ENCODE peak calls at places on chromosomes 2 and 18, in five cellular contexts. One of them, this sample, is unnamed.

GRCh38 chr2:158518083-158518482 is 61.3 kb downstream of the PKP4 start:
- DNase-seq in cardiac muscle cell: peak; percentile 71
- DNase-seq in tibial artery: no peak
- DNase-seq in uterus: peak; percentile 25
- DNase-seq in prostate gland: no peak
- DNase-seq in this sample: no peak

GRCh38 chr2:240462073-240462703 is 26.7 kb downstream of the GPC1 start:
- DNase-seq in cardiac muscle cell: no peak
- DNase-seq in tibial artery: peak; percentile 68
- DNase-seq in uterus: peak; percentile 12
- DNase-seq in prostate gland: peak; percentile 3
- DNase-seq in this sample: peak; percentile 8

GRCh38 chr2:56285224-56285623 is 101.4 kb downstream of the CCDC85A start:
- DNase-seq in uterus: no peak
- DNase-seq in prostate gland: no peak
- DNase-seq in cardiac muscle cell: no peak
- DNase-seq in tibial artery: no peak
- DNase-seq in this sample: no peak

GRCh38 chr18:59484796-59485328 is 125.8 kb upstream of the LMAN1 start:
- DNase-seq in tibial artery: no peak
- DNase-seq in prostate gland: no peak
- DNase-seq in cardiac muscle cell: peak; percentile 87
- DNase-seq in uterus: no peak
- DNase-seq in this sample: no peak

GRCh38 chr18:51857989-51858388 is 482.0 kb upstream of the DCC start:
- DNase-seq in prostate gland: no peak
- DNase-seq in tibial artery: no peak
- DNase-seq in uterus: no peak
- DNase-seq in cardiac muscle cell: no peak
- DNase-seq in this sample: peak; percentile 52

GRCh38 chr18:60684843-60685513 is 312.4 kb upstream of the MC4R start:
- DNase-seq in tibial artery: no peak
- DNase-seq in prostate gland: no peak
- DNase-seq in uterus: no peak
- DNase-seq in cardiac muscle cell: peak; percentile 45
- DNase-seq in this sample: no peak

GRCh38 chr2:31033032-31033431 is 105.2 kb downstream of the GALNT14 start:
- DNase-seq in prostate gland: no peak
- DNase-seq in cardiac muscle cell: no peak
- DNase-seq in tibial artery: no peak
- DNase-seq in uterus: no peak
- DNase-seq in this sample: no peak

GRCh38 chr2:8542381-8543064 is 139.3 kb upstream of the ID2 start:
- DNase-seq in cardiac muscle cell: no peak
- DNase-seq in tibial artery: peak; percentile 57
- DNase-seq in prostate gland: no peak
- DNase-seq in uterus: no peak
- DNase-seq in this sample: no peak

GRCh38 chr2:222656544-222657446 is 903 bp upstream of the FARSB start:
- DNase-seq in cardiac muscle cell: peak; percentile 6
- DNase-seq in uterus: no peak
- DNase-seq in tibial artery: no peak
- DNase-seq in prostate gland: no peak
- DNase-seq in this sample: no peak

GRCh38 chr2:53711271-53711780 is 56.3 kb upstream of the CHAC2 start:
- DNase-seq in uterus: no peak
- DNase-seq in cardiac muscle cell: no peak
- DNase-seq in tibial artery: no peak
- DNase-seq in prostate gland: no peak
- DNase-seq in this sample: no peak

GRCh38 chr18:23189768-23190661 is 54.7 kb downstream of the CABLES1 start:
- DNase-seq in uterus: no peak
- DNase-seq in cardiac muscle cell: no peak
- DNase-seq in prostate gland: no peak
- DNase-seq in tibial artery: no peak
- DNase-seq in this sample: no peak

GRCh38 chr18:9348079-9348671 is 13.6 kb downstream of the TWSG1 start:
- DNase-seq in cardiac muscle cell: peak; percentile 59
- DNase-seq in uterus: no peak
- DNase-seq in prostate gland: no peak
- DNase-seq in tibial artery: no peak
- DNase-seq in this sample: no peak

GRCh38 chr2:32798841-32799240 is 147.9 kb upstream of the LTBP1 start:
- DNase-seq in cardiac muscle cell: no peak
- DNase-seq in uterus: no peak
- DNase-seq in prostate gland: no peak
- DNase-seq in tibial artery: no peak
- DNase-seq in this sample: no peak

GRCh38 chr2:32235315-32235714 is 29.4 kb downstream of the NLRC4 start:
- DNase-seq in tibial artery: no peak
- DNase-seq in prostate gland: peak; percentile 64
- DNase-seq in cardiac muscle cell: peak; percentile 15
- DNase-seq in uterus: no peak
- DNase-seq in this sample: no peak

GRCh38 chr18:46199515-46200147 is 95.4 kb downstream of the HAUS1 start:
- DNase-seq in prostate gland: peak; percentile 4
- DNase-seq in tibial artery: no peak
- DNase-seq in cardiac muscle cell: peak; percentile 54
- DNase-seq in uterus: no peak
- DNase-seq in this sample: no peak

GRCh38 chr2:96090181-96090500 is 26.2 kb downstream of the ADRA2B start:
- DNase-seq in prostate gland: no peak
- DNase-seq in uterus: no peak
- DNase-seq in cardiac muscle cell: no peak
- DNase-seq in tibial artery: no peak
- DNase-seq in this sample: peak; percentile 58

GRCh38 chr2:149826471-149827125 is 239.0 kb upstream of the MMADHC start:
- DNase-seq in uterus: no peak
- DNase-seq in cardiac muscle cell: peak; percentile 35
- DNase-seq in prostate gland: no peak
- DNase-seq in tibial artery: no peak
- DNase-seq in this sample: no peak

GRCh38 chr2:230814616-230815015 is 50.1 kb upstream of the ITM2C start:
- DNase-seq in cardiac muscle cell: peak; percentile 57
- DNase-seq in prostate gland: no peak
- DNase-seq in uterus: no peak
- DNase-seq in tibial artery: no peak
- DNase-seq in this sample: no peak

GRCh38 chr2:120769076-120769786 is 33.6 kb downstream of the GLI2 start:
- DNase-seq in cardiac muscle cell: no peak
- DNase-seq in tibial artery: no peak
- DNase-seq in prostate gland: no peak
- DNase-seq in uterus: peak; percentile 9
- DNase-seq in this sample: no peak

GRCh38 chr2:20589975-20590703 is 60.8 kb downstream of the HS1BP3 start:
- DNase-seq in tibial artery: peak; percentile 61
- DNase-seq in prostate gland: no peak
- DNase-seq in cardiac muscle cell: no peak
- DNase-seq in uterus: peak; percentile 11
- DNase-seq in this sample: peak; percentile 30

GRCh38 chr18:11115268-11115667 is 34.1 kb downstream of the PIEZO2 start:
- DNase-seq in cardiac muscle cell: peak; percentile 72
- DNase-seq in tibial artery: no peak
- DNase-seq in uterus: no peak
- DNase-seq in prostate gland: no peak
- DNase-seq in this sample: no peak

GRCh38 chr18:26719909-26720308 is 145.6 kb downstream of the AQP4 start:
- DNase-seq in uterus: no peak
- DNase-seq in tibial artery: no peak
- DNase-seq in prostate gland: no peak
- DNase-seq in cardiac muscle cell: no peak
- DNase-seq in this sample: no peak

GRCh38 chr2:239898292-239898925 is 126.7 kb downstream of the NDUFA10 start:
- DNase-seq in uterus: no peak
- DNase-seq in cardiac muscle cell: no peak
- DNase-seq in prostate gland: no peak
- DNase-seq in tibial artery: peak; percentile 37
- DNase-seq in this sample: no peak

GRCh38 chr2:62467475-62468321 is 38.3 kb downstream of the TMEM17 start:
- DNase-seq in cardiac muscle cell: peak; percentile 75
- DNase-seq in prostate gland: no peak
- DNase-seq in tibial artery: no peak
- DNase-seq in uterus: peak; percentile 44
- DNase-seq in this sample: no peak

GRCh38 chr18:39380186-39380714 is 1814.7 kb upstream of the CELF4 start:
- DNase-seq in prostate gland: no peak
- DNase-seq in cardiac muscle cell: no peak
- DNase-seq in uterus: no peak
- DNase-seq in tibial artery: no peak
- DNase-seq in this sample: no peak

GRCh38 chr2:85368921-85369320 is 14.4 kb downstream of the ELMOD3 start:
- DNase-seq in uterus: no peak
- DNase-seq in tibial artery: peak; percentile 51
- DNase-seq in cardiac muscle cell: no peak
- DNase-seq in prostate gland: no peak
- DNase-seq in this sample: no peak

GRCh38 chr2:39545957-39546356 is 108.9 kb upstream of the MAP4K3 start:
- DNase-seq in prostate gland: no peak
- DNase-seq in uterus: no peak
- DNase-seq in tibial artery: no peak
- DNase-seq in cardiac muscle cell: no peak
- DNase-seq in this sample: no peak

GRCh38 chr2:234763051-234763909 is 188.5 kb upstream of the SH3BP4 start:
- DNase-seq in tibial artery: no peak
- DNase-seq in uterus: no peak
- DNase-seq in cardiac muscle cell: peak; percentile 82
- DNase-seq in prostate gland: no peak
- DNase-seq in this sample: no peak

GRCh38 chr18:48456838-48457237 is 47.7 kb upstream of the ZBTB7C start:
- DNase-seq in cardiac muscle cell: no peak
- DNase-seq in tibial artery: no peak
- DNase-seq in prostate gland: no peak
- DNase-seq in uterus: no peak
- DNase-seq in this sample: no peak

GRCh38 chr18:48455555-48456478 is 46.6 kb upstream of the ZBTB7C start:
- DNase-seq in tibial artery: no peak
- DNase-seq in prostate gland: no peak
- DNase-seq in uterus: no peak
- DNase-seq in cardiac muscle cell: peak; percentile 96
- DNase-seq in this sample: no peak

GRCh38 chr18:48453330-48454063 is 44.3 kb upstream of the ZBTB7C start:
- DNase-seq in prostate gland: peak; percentile 17
- DNase-seq in uterus: no peak
- DNase-seq in tibial artery: no peak
- DNase-seq in cardiac muscle cell: no peak
- DNase-seq in this sample: no peak

GRCh38 chr18:48454146-48454796 is 45.1 kb upstream of the ZBTB7C start:
- DNase-seq in cardiac muscle cell: no peak
- DNase-seq in tibial artery: no peak
- DNase-seq in uterus: no peak
- DNase-seq in prostate gland: no peak
- DNase-seq in this sample: no peak

GRCh38 chr18:48452863-48453323 is 43.7 kb upstream of the ZBTB7C start:
- DNase-seq in prostate gland: peak; percentile 9
- DNase-seq in tibial artery: peak; percentile 77
- DNase-seq in cardiac muscle cell: peak; percentile 42
- DNase-seq in uterus: no peak
- DNase-seq in this sample: no peak
- H3K27ac ChIP-seq in prostate gland: peak overlapping the region; percentile 30
- H3K27ac ChIP-seq in tibial artery: peak overlapping the region; percentile 65
- H3K27ac ChIP-seq in cardiac muscle cell: no peak overlapping the region
- H3K27ac ChIP-seq in uterus: no peak overlapping the region
- H3K27ac ChIP-seq in this sample: peak overlapping the region; percentile 2

GRCh38 chr18:5196253-5197031 is 615 bp downstream of the AKAIN1 start:
- DNase-seq in prostate gland: no peak
- DNase-seq in tibial artery: no peak
- DNase-seq in cardiac muscle cell: no peak
- DNase-seq in uterus: no peak
- DNase-seq in this sample: no peak
- H3K4me3 ChIP-seq in prostate gland: no peak overlapping the region
- H3K4me3 ChIP-seq in tibial artery: no peak overlapping the region
- H3K4me3 ChIP-seq in cardiac muscle cell: peak overlapping the region; percentile 14
- H3K4me3 ChIP-seq in uterus: no peak overlapping the region
- H3K4me3 ChIP-seq in this sample: peak overlapping the region; percentile 45

DNA sequence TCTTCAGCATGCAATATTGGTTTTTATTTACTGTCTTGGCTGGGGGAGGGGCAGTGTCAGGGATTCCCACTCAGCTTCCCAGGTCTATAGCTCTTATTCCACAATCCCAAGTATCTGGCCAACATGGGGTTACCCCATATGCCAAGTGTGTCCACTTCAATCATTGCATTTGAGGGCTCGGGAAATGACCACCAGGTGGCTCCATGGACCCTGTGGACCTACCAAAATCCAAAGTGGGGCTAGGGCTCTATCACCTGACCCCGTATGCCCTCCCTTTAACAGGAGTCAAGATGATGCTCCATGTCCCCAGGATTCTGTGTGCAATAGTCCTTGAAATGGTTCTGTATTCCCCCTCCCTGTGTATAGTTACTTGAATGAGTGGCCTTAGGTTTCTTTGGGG is 12.1 kb upstream of the TRAF3IP1 start:
- DNase-seq in uterus: no peak
- DNase-seq in tibial artery: no peak
- DNase-seq in prostate gland: no peak
- DNase-seq in cardiac muscle cell: no peak
- DNase-seq in this sample: no peak
- H3K27ac ChIP-seq in uterus: no peak overlapping the region
- H3K27ac ChIP-seq in tibial artery: no peak overlapping the region
- H3K27ac ChIP-seq in prostate gland: no peak overlapping the region
- H3K27ac ChIP-seq in cardiac muscle cell: no peak overlapping the region
- H3K27ac ChIP-seq in this sample: no peak overlapping the region

GRCh38 chr2:219081701-219082331 is 21.1 kb upstream of the IHH start:
- DNase-seq in tibial artery: no peak
- DNase-seq in prostate gland: no peak
- DNase-seq in cardiac muscle cell: no peak
- DNase-seq in uterus: no peak
- DNase-seq in this sample: no peak

GRCh38 chr2:219084791-219085190 is 24.1 kb upstream of the IHH start:
- DNase-seq in cardiac muscle cell: no peak
- DNase-seq in uterus: no peak
- DNase-seq in tibial artery: no peak
- DNase-seq in prostate gland: no peak
- DNase-seq in this sample: no peak

GRCh38 chr2:219079417-219079816 is 18.7 kb upstream of the IHH start:
- DNase-seq in prostate gland: no peak
- DNase-seq in tibial artery: no peak
- DNase-seq in uterus: no peak
- DNase-seq in cardiac muscle cell: peak; percentile 44
- DNase-seq in this sample: no peak

GRCh38 chr2:219081096-219081495 is 20.4 kb upstream of the IHH start:
- DNase-seq in cardiac muscle cell: no peak
- DNase-seq in prostate gland: no peak
- DNase-seq in tibial artery: no peak
- DNase-seq in uterus: no peak
- DNase-seq in this sample: no peak

GRCh38 chr2:219082332-219082958 is 21.7 kb upstream of the IHH start:
- DNase-seq in prostate gland: no peak
- DNase-seq in cardiac muscle cell: peak; percentile 38
- DNase-seq in tibial artery: no peak
- DNase-seq in uterus: no peak
- DNase-seq in this sample: no peak
- H3K4me3 ChIP-seq in prostate gland: no peak overlapping the region
- H3K4me3 ChIP-seq in cardiac muscle cell: no peak overlapping the region
- H3K4me3 ChIP-seq in tibial artery: no peak overlapping the region
- H3K4me3 ChIP-seq in uterus: no peak overlapping the region
- H3K4me3 ChIP-seq in this sample: no peak overlapping the region